ENCODE peak calls at places on chromosomes 5 and 9, in five cellular contexts. V is IMR-90, R is mesenchymal stem cell, N is trophoblast cell, I is H1. D is an unnamed sample.

GRCh38 chr5:113788141-113788540 is 274.6 kb downstream of the YTHDC2 start:
- DNase-seq in N (no peak), V (no peak), I (no peak), R (peak; percentile 29), D (no peak)

GRCh38 chr5:167442922-167443321 is 848.5 kb upstream of the WWC1 start:
- DNase-seq in N (no peak), R (peak; percentile 2), V (no peak), I (no peak), D (no peak)

GRCh38 chr5:32066448-32066847 is 107.7 kb downstream of the GOLPH3 start:
- DNase-seq in V (no peak), R (no peak), I (no peak), N (no peak), D (no peak)

GRCh38 chr5:1131191-1131621 is 19.3 kb upstream of the SLC12A7 start:
- DNase-seq in V (no peak), I (no peak), N (no peak), R (no peak), D (no peak)

GRCh38 chr5:56412601-56413379 is 179.7 kb upstream of the ANKRD55 start:
- DNase-seq in R (peak; percentile 50), N (no peak), V (no peak), I (no peak), D (no peak)

GRCh38 chr5:126808619-126809018 is 31.7 kb downstream of the LMNB1 start:
- DNase-seq in V (peak; percentile 50), R (peak; percentile 68), N (no peak), I (no peak), D (peak; percentile 4)

GRCh38 chr9:121286973-121287721 is 19.2 kb downstream of the GSN start:
- DNase-seq in I (peak; percentile 88), R (peak; percentile 97), V (peak; percentile 95), N (peak; percentile 92), D (peak; percentile 68)

GRCh38 chr5:128706269-128706668 is 168.2 kb upstream of the FBN2 start:
- DNase-seq in N (no peak), V (no peak), R (no peak), I (no peak), D (no peak)

GRCh38 chr5:64292611-64293215 is 127.1 kb downstream of the RNF180 start:
- DNase-seq in R (peak; percentile 13), V (no peak), I (no peak), N (no peak), D (no peak)

GRCh38 chr9:126113756-126114408 is 212.7 kb upstream of the MVB12B start:
- DNase-seq in V (no peak), I (no peak), N (no peak), R (no peak), D (no peak)

GRCh38 chr5:80125022-80125961 is 90.1 kb downstream of the THBS4 start:
- DNase-seq in V (no peak), R (no peak), I (no peak), N (no peak), D (no peak)

GRCh38 chr5:123997354-123998215 is 485.6 kb downstream of the CSNK1G3 start:
- DNase-seq in N (peak; percentile 79), I (no peak), V (peak; percentile 40), R (peak; percentile 70), D (peak; percentile 35)

GRCh38 chr9:85897853-85898252 is 43.1 kb upstream of the NAA35 start:
- DNase-seq in N (no peak), V (no peak), R (no peak), I (no peak), D (no peak)

GRCh38 chr5:13985736-13986418 is 41.4 kb upstream of the DNAH5 start:
- DNase-seq in R (peak; percentile 92), V (peak; percentile 92), N (no peak), I (no peak), D (no peak)

GRCh38 chr5:100855295-100855694 is 47.8 kb downstream of the ST8SIA4 start:
- DNase-seq in N (no peak), R (no peak), V (no peak), I (no peak), D (no peak)

GRCh38 chr9:107711528-107711927 is 222.0 kb upstream of the KLF4 start:
- DNase-seq in R (peak; percentile 66), V (peak; percentile 89), N (peak; percentile 84), I (no peak), D (no peak)

GRCh38 chr9:16125637-16126036 is 572.8 kb downstream of the CCDC171 start:
- DNase-seq in R (peak; percentile 29), I (no peak), N (no peak), V (peak; percentile 62), D (no peak)

GRCh38 chr9:78236511-78236950 is 656 bp downstream of the CEP78 start:
- DNase-seq in V (no peak), I (no peak), N (no peak), R (no peak), D (no peak)

GRCh38 chr5:137564475-137564961 is 65.4 kb upstream of the SPOCK1 start:
- DNase-seq in V (no peak), R (no peak), N (no peak), I (no peak), D (no peak)

GRCh38 chr5:78838753-78839152 is 146.4 kb downstream of the ARSB start:
- DNase-seq in N (no peak), I (no peak), R (no peak), V (no peak), D (no peak)

DNA sequence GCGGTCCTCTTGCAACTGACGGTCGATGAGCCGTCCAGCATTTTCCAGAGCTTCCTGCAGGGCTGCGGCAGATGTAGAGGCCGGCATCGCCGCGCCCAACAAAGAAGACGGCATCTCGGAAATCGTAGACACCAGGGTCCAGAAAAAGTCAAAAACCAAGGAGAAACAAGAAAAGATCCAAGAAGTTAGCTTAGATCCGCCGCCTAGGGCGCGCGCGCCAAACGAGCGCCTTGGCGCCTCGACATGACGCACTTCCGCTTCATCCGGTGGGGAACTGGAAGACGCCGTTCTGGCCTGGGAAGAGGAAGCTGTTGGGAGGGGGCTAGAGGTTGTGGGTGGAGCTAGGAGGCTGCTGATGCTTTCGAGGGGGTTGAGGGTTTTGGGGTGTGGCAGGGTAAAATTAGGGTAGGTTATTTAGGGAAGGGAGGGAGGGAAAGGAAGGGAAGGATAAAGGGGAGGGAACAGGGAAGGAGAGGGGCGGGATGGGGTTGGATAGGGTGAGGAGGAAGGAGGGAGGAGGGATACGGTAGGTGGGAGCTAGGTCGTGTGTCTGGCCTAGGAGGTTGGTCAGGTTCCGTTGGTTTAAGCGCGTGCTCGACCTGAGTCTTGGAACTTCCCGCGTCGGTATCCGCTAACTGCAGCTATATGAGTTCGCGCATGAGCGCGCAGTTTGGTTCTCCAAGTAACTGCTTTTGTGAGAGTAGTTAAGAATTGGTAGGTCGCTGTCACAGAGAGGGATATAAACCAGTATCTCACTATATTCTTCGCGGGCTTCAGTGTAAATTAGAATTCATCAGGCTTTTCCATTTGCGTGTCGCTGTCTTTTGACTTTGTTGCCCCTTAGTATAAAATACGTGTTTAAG is at the start of gene NUP155:
- DNase-seq in I (peak; percentile 96), V (peak; percentile 95), R (peak; percentile 95), N (peak; percentile 92), D (peak; percentile 87)
- H4K8ac ChIP-seq in I (peak within 1 kb of the TSS; percentile 98), V (peak within 1 kb of the TSS; percentile 98), R (peak within 1 kb of the TSS; percentile 92), N (peak within 1 kb of the TSS; percentile 85), D (no peak within 1 kb of the TSS)

DNA sequence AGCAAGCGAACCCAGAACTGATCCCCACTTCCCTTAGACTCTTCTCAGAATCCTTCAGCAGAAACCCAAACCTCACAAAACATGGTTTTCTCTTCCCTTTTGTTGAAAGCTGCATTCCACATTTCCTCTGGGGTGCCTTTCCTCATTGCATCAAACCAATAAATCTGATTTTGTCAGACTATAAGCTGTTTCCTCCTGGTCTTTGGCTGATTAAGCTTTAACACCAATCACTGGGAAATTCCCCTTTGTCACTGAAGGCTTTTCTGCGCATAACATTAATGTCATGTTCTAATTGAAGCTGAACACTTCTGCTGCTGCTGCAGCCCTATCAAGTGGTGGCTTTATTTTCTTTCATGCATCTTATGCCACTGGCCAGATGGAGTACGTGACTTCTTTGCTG is 201.3 kb upstream of the CHD1 start:
- DNase-seq in I (no peak), V (no peak), N (no peak), R (peak; percentile 7), D (no peak)
- H3K4me3 ChIP-seq in I (no peak overlapping the region), V (no peak overlapping the region), N (no peak overlapping the region), R (no peak overlapping the region), D (no peak overlapping the region)

GRCh38 chr5:73497537-73498056 is 645 bp upstream of the BTF3 start:
- DNase-seq in N (no peak), R (no peak), I (no peak), V (no peak), D (no peak)

GRCh38 chr5:73499756-73500155 is 1.5 kb downstream of the BTF3 start:
- DNase-seq in I (no peak), V (no peak), N (no peak), R (no peak), D (no peak)

GRCh38 chr5:73496984-73497457 is 1.2 kb upstream of the BTF3 start:
- DNase-seq in R (peak; percentile 73), N (no peak), V (peak; percentile 72), I (no peak), D (no peak)

GRCh38 chr5:73499187-73499586 is 945 bp downstream of the BTF3 start:
- DNase-seq in N (no peak), V (no peak), I (no peak), R (peak; percentile 38), D (no peak)

GRCh38 chr5:73498057-73498992 is at the start of gene BTF3:
- DNase-seq in I (peak; percentile 70), V (peak; percentile 97), N (peak; percentile 97), R (peak; percentile 98), D (peak; percentile 91)
- H4K91ac ChIP-seq in I (peak within 1 kb of the TSS; percentile 97), V (peak within 1 kb of the TSS; percentile 88), N (peak within 1 kb of the TSS; percentile 73), R (peak within 1 kb of the TSS; percentile 97), D (no peak within 1 kb of the TSS)

GRCh38 chr5:45691656-45692055 is 4.5 kb downstream of the HCN1 start:
- DNase-seq in V (no peak), R (no peak), N (no peak), I (no peak), D (no peak)
- H4K8ac ChIP-seq in V (no peak overlapping the region), R (no peak overlapping the region), N (no peak overlapping the region), I (no peak overlapping the region), D (no peak overlapping the region)

DNA sequence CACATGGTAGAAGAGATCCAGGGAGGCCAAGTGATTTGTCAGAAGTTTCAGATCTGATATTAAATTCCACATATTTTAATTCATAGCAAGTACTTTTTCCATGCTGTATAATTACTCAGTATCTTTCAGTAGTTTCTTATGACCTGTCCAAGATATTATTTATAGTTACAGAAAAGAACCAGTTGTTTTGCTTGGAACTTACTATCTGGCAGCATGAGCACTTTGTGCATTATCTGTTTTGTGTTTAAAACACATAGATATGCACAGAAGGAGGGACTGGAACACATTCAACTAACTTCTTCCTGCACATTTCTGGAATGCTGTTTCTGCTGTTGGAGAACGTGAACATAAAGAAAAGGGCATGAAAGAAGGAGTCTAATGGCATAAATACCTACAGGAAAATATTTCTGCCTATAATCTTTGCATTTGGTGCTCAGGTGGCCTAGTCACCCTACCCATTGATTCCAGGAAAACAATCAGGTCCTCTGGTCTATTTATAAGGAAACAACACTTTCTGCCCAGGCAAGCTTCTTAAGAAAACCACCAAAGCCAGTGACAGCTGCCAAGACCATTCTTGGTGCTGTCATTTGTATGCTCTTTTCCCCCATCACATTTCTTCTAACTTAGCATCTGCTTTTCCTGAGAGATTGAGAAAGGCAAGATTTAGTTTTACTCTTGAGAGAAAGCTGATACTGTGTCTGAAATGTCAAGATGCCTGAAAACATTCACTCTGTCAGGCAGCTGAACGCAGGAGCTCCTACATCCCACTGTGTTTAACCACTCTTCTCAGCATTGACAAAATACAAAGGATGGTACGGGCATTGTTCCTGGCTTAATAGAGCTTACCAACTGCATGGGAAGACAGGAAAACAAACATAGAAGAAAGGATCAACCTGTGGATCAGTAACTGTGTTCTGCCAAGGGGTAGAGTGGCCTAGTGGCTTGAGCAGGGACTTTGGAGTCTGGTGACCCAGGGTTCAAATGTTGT is 40.3 kb downstream of the RAB3C start:
- DNase-seq in I (no peak), R (no peak), V (no peak), N (no peak), D (peak; percentile 27)
- H3K4me3 ChIP-seq in I (no peak overlapping the region), R (no peak overlapping the region), V (no peak overlapping the region), N (no peak overlapping the region), D (no peak overlapping the region)